ENCODE peak calls at places on chromosomes 12 and 14, in six cellular contexts. One of them, this sample, is unnamed.

GRCh38 chr14:63770187-63770807 is 42.4 kb upstream of the SGPP1 start:
- DNase-seq in choroid plexus epithelial cell: peak
- DNase-seq in AG04450: peak
- DNase-seq in lower lobe of right lung: no peak
- DNase-seq in cardiac muscle cell: no peak
- DNase-seq in Calu3: peak
- DNase-seq in this sample: peak

GRCh38 chr12:28884861-28885260 is 264.2 kb upstream of the FAR2 start:
- DNase-seq in AG04450: no peak
- DNase-seq in lower lobe of right lung: no peak
- DNase-seq in choroid plexus epithelial cell: no peak
- DNase-seq in Calu3: no peak
- DNase-seq in cardiac muscle cell: no peak
- DNase-seq in this sample: no peak

GRCh38 chr12:94207467-94208432 is 59.4 kb downstream of the PLXNC1 start:
- DNase-seq in choroid plexus epithelial cell: peak
- DNase-seq in lower lobe of right lung: no peak
- DNase-seq in Calu3: no peak
- DNase-seq in cardiac muscle cell: no peak
- DNase-seq in AG04450: no peak
- DNase-seq in this sample: no peak

GRCh38 chr12:57554897-57555296 is 5.1 kb downstream of the KIF5A start:
- DNase-seq in lower lobe of right lung: no peak
- DNase-seq in choroid plexus epithelial cell: no peak
- DNase-seq in AG04450: no peak
- DNase-seq in cardiac muscle cell: no peak
- DNase-seq in Calu3: no peak
- DNase-seq in this sample: no peak

GRCh38 chr12:69527506-69528272 is 57.5 kb downstream of the FRS2 start:
- DNase-seq in AG04450: peak
- DNase-seq in lower lobe of right lung: no peak
- DNase-seq in choroid plexus epithelial cell: peak
- DNase-seq in Calu3: no peak
- DNase-seq in cardiac muscle cell: no peak
- DNase-seq in this sample: peak

GRCh38 chr14:21734457-21735074 is 60.9 kb upstream of the OR4E1 start:
- DNase-seq in choroid plexus epithelial cell: peak
- DNase-seq in cardiac muscle cell: peak
- DNase-seq in lower lobe of right lung: no peak
- DNase-seq in AG04450: no peak
- DNase-seq in Calu3: peak
- DNase-seq in this sample: no peak

GRCh38 chr12:96218989-96219678 is 25.0 kb downstream of the ELK3 start:
- DNase-seq in lower lobe of right lung: no peak
- DNase-seq in choroid plexus epithelial cell: no peak
- DNase-seq in Calu3: peak
- DNase-seq in AG04450: no peak
- DNase-seq in cardiac muscle cell: no peak
- DNase-seq in this sample: no peak

GRCh38 chr12:69105101-69105613 is 134.2 kb upstream of the CPSF6 start:
- DNase-seq in AG04450: no peak
- DNase-seq in lower lobe of right lung: no peak
- DNase-seq in choroid plexus epithelial cell: no peak
- DNase-seq in cardiac muscle cell: no peak
- DNase-seq in Calu3: no peak
- DNase-seq in this sample: no peak

GRCh38 chr12:131402781-131403396 is 308.0 kb upstream of the SFSWAP start:
- DNase-seq in lower lobe of right lung: no peak
- DNase-seq in cardiac muscle cell: no peak
- DNase-seq in AG04450: no peak
- DNase-seq in Calu3: no peak
- DNase-seq in choroid plexus epithelial cell: no peak
- DNase-seq in this sample: no peak

GRCh38 chr14:58703149-58703509 is 65.4 kb downstream of the DACT1 start:
- DNase-seq in AG04450: no peak
- DNase-seq in choroid plexus epithelial cell: peak
- DNase-seq in Calu3: no peak
- DNase-seq in cardiac muscle cell: no peak
- DNase-seq in lower lobe of right lung: no peak
- DNase-seq in this sample: no peak

GRCh38 chr12:69099201-69099837 is 140.1 kb upstream of the CPSF6 start:
- DNase-seq in Calu3: no peak
- DNase-seq in choroid plexus epithelial cell: no peak
- DNase-seq in AG04450: no peak
- DNase-seq in cardiac muscle cell: no peak
- DNase-seq in lower lobe of right lung: no peak
- DNase-seq in this sample: no peak

GRCh38 chr14:86714153-86714552 is 1184.2 kb downstream of the FLRT2 start:
- DNase-seq in cardiac muscle cell: no peak
- DNase-seq in Calu3: no peak
- DNase-seq in AG04450: no peak
- DNase-seq in choroid plexus epithelial cell: no peak
- DNase-seq in lower lobe of right lung: no peak
- DNase-seq in this sample: no peak

GRCh38 chr14:77663289-77663688 is 44.5 kb downstream of the ALKBH1 start:
- DNase-seq in Calu3: no peak
- DNase-seq in choroid plexus epithelial cell: peak
- DNase-seq in cardiac muscle cell: no peak
- DNase-seq in AG04450: no peak
- DNase-seq in lower lobe of right lung: no peak
- DNase-seq in this sample: no peak

GRCh38 chr14:36583242-36584166 is 1.1 kb upstream of the NKX2-8 start:
- DNase-seq in AG04450: no peak
- DNase-seq in Calu3: no peak
- DNase-seq in choroid plexus epithelial cell: no peak
- DNase-seq in cardiac muscle cell: no peak
- DNase-seq in lower lobe of right lung: no peak
- DNase-seq in this sample: no peak

GRCh38 chr12:44159211-44159610 is 323.3 kb downstream of the TMEM117 start:
- DNase-seq in choroid plexus epithelial cell: no peak
- DNase-seq in Calu3: no peak
- DNase-seq in cardiac muscle cell: no peak
- DNase-seq in lower lobe of right lung: no peak
- DNase-seq in AG04450: no peak
- DNase-seq in this sample: no peak

GRCh38 chr12:91414147-91414546 is 231.5 kb upstream of the DCN start:
- DNase-seq in AG04450: no peak
- DNase-seq in Calu3: no peak
- DNase-seq in cardiac muscle cell: no peak
- DNase-seq in choroid plexus epithelial cell: no peak
- DNase-seq in lower lobe of right lung: no peak
- DNase-seq in this sample: peak

GRCh38 chr14:90179809-90180779 is 76.3 kb upstream of the PSMC1 start:
- DNase-seq in AG04450: no peak
- DNase-seq in cardiac muscle cell: peak
- DNase-seq in choroid plexus epithelial cell: no peak
- DNase-seq in Calu3: no peak
- DNase-seq in lower lobe of right lung: no peak
- DNase-seq in this sample: no peak

GRCh38 chr14:42893183-42893582 is 1286.5 kb downstream of the LRFN5 start:
- DNase-seq in choroid plexus epithelial cell: no peak
- DNase-seq in cardiac muscle cell: no peak
- DNase-seq in lower lobe of right lung: no peak
- DNase-seq in Calu3: no peak
- DNase-seq in AG04450: no peak
- DNase-seq in this sample: no peak
- TF ChIP-seq CTCF in choroid plexus epithelial cell: no peak
- TF ChIP-seq CTCF in cardiac muscle cell: no peak
- TF ChIP-seq CTCF in lower lobe of right lung: no peak
- TF ChIP-seq CTCF in Calu3: no peak
- TF ChIP-seq CTCF in AG04450: no peak
- TF ChIP-seq CTCF in this sample: no peak

DNA sequence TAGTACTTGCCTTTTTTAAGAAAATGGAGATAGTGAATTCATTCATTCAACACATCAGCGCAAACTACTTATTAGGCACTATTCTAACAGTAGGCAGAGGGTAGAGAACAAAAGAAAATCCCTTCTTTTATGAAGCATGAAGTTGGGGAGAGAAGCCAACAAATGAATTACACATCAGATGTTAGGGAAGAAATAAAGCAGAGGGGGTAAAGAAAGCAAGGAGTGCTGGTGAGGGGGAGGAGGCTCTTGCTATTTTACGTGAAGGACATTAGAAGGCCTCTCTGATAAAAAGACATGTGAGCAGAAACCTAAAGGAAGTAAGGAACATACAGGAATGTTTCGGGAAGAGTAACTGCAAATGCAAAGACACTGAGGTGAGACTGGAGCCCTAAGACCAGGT is 22.2 kb downstream of the TFCP2 start:
- DNase-seq in lower lobe of right lung: no peak
- DNase-seq in cardiac muscle cell: no peak
- DNase-seq in AG04450: no peak
- DNase-seq in choroid plexus epithelial cell: no peak
- DNase-seq in Calu3: no peak
- DNase-seq in this sample: no peak
- TF ChIP-seq CTCF in lower lobe of right lung: no peak
- TF ChIP-seq CTCF in cardiac muscle cell: no peak
- TF ChIP-seq CTCF in AG04450: no peak
- TF ChIP-seq CTCF in choroid plexus epithelial cell: no peak
- TF ChIP-seq CTCF in Calu3: no peak
- TF ChIP-seq CTCF in this sample: no peak

GRCh38 chr12:24359418-24359817 is 409.9 kb upstream of the SOX5 start:
- DNase-seq in choroid plexus epithelial cell: peak
- DNase-seq in Calu3: no peak
- DNase-seq in cardiac muscle cell: no peak
- DNase-seq in lower lobe of right lung: no peak
- DNase-seq in AG04450: no peak
- DNase-seq in this sample: no peak

GRCh38 chr12:24360907-24361306 is 411.4 kb upstream of the SOX5 start:
- DNase-seq in AG04450: no peak
- DNase-seq in choroid plexus epithelial cell: peak
- DNase-seq in lower lobe of right lung: no peak
- DNase-seq in Calu3: peak
- DNase-seq in cardiac muscle cell: no peak
- DNase-seq in this sample: no peak

GRCh38 chr12:24360461-24360860 is 411.0 kb upstream of the SOX5 start:
- DNase-seq in cardiac muscle cell: no peak
- DNase-seq in Calu3: no peak
- DNase-seq in choroid plexus epithelial cell: peak
- DNase-seq in AG04450: no peak
- DNase-seq in lower lobe of right lung: no peak
- DNase-seq in this sample: no peak

GRCh38 chr12:24361860-24362581 is 412.6 kb upstream of the SOX5 start:
- DNase-seq in cardiac muscle cell: no peak
- DNase-seq in Calu3: no peak
- DNase-seq in AG04450: no peak
- DNase-seq in choroid plexus epithelial cell: no peak
- DNase-seq in lower lobe of right lung: no peak
- DNase-seq in this sample: no peak

GRCh38 chr12:24360057-24360456 is 410.6 kb upstream of the SOX5 start:
- DNase-seq in choroid plexus epithelial cell: peak
- DNase-seq in cardiac muscle cell: no peak
- DNase-seq in Calu3: no peak
- DNase-seq in AG04450: no peak
- DNase-seq in lower lobe of right lung: no peak
- DNase-seq in this sample: no peak
- TF ChIP-seq CTCF in choroid plexus epithelial cell: peak
- TF ChIP-seq CTCF in cardiac muscle cell: peak
- TF ChIP-seq CTCF in Calu3: no peak
- TF ChIP-seq CTCF in AG04450: no peak
- TF ChIP-seq CTCF in lower lobe of right lung: no peak
- TF ChIP-seq CTCF in this sample: no peak

DNA sequence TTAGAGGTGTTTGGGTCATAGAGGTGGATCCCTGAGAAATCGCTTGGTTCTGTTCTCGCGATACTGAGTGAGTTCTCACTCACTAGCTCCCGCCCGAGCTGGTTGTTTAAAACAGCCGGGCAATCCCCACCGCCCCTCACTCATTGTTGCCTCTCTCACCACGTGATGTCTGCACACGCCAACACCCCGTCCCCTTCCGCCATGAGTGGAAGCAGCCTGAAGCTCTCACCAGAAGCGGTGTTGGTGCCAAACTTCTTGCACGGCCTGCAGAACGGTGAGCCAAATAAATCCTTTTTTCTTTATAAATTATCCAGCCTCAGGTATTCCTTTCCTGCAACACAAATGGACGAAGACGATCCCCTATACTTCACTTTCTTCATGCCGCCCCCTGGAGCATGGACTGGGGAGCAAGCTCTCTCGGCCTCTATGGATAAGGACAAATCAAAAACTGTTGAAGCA is 45.4 kb upstream of the CCND2 start:
- DNase-seq in AG04450: no peak
- DNase-seq in choroid plexus epithelial cell: no peak
- DNase-seq in Calu3: no peak
- DNase-seq in lower lobe of right lung: no peak
- DNase-seq in cardiac muscle cell: no peak
- DNase-seq in this sample: no peak
- TF ChIP-seq CTCF in AG04450: peak
- TF ChIP-seq CTCF in choroid plexus epithelial cell: no peak
- TF ChIP-seq CTCF in Calu3: no peak
- TF ChIP-seq CTCF in lower lobe of right lung: no peak
- TF ChIP-seq CTCF in cardiac muscle cell: no peak
- TF ChIP-seq CTCF in this sample: no peak

This sample was measured in AG09309.